ENCODE peak calls at places on chromosomes 13 and 19, in six cellular contexts. S is dorsolateral prefrontal cortex, W is spleen, M is esophagus squamous epithelium, J is heart left ventricle, H is upper lobe of right lung. O is an unnamed sample.

GRCh38 chr19:3387645-3388589 is 21.5 kb downstream of the NFIC start:
- DNase-seq in S (peak), J (peak), H (peak), W (peak), M (no peak), O (peak)

GRCh38 chr19:38634757-38635482 is 12.5 kb upstream of the ACTN4 start:
- DNase-seq in W (peak), H (peak), S (peak), M (no peak), J (peak), O (peak)

GRCh38 chr19:41706741-41707501 is 1.5 kb upstream of the CEACAM5 start:
- DNase-seq in J (peak), H (peak), W (peak), M (no peak), S (no peak), O (peak)

GRCh38 chr13:113573065-113573464 is 11.5 kb upstream of the TFDP1 start:
- DNase-seq in H (no peak), W (no peak), S (no peak), M (no peak), J (no peak), O (no peak)

GRCh38 chr19:41703602-41704293 is 4.7 kb upstream of the CEACAM5 start:
- DNase-seq in M (no peak), J (no peak), S (no peak), W (peak), H (peak), O (no peak)

GRCh38 chr13:73876323-73876722 is 257.9 kb downstream of the KLF12 start:
- DNase-seq in W (no peak), H (no peak), S (no peak), J (no peak), M (no peak), O (no peak)

GRCh38 chr19:9989504-9989903 is 20.8 kb downstream of the COL5A3 start:
- DNase-seq in J (no peak), H (no peak), M (no peak), S (no peak), W (no peak), O (no peak)

GRCh38 chr19:1082165-1082927 is 12.8 kb downstream of the POLR2E start:
- DNase-seq in M (no peak), W (peak), J (no peak), S (no peak), H (peak), O (peak)

GRCh38 chr13:77928909-77929308 is 10.3 kb upstream of the EDNRB start:
- DNase-seq in S (no peak), H (no peak), M (no peak), J (no peak), W (no peak), O (no peak)

GRCh38 chr13:85582890-85583289 is 216.3 kb downstream of the SLITRK6 start:
- DNase-seq in H (no peak), W (no peak), S (no peak), J (no peak), M (no peak), O (no peak)

GRCh38 chr19:6233051-6233826 is 46.5 kb downstream of the MLLT1 start:
- DNase-seq in J (peak), S (no peak), W (peak), H (peak), M (no peak), O (peak)
- H3K4me3 ChIP-seq in J (peak), S (no peak), W (no peak), H (no peak), M (no peak), O (no peak)

DNA sequence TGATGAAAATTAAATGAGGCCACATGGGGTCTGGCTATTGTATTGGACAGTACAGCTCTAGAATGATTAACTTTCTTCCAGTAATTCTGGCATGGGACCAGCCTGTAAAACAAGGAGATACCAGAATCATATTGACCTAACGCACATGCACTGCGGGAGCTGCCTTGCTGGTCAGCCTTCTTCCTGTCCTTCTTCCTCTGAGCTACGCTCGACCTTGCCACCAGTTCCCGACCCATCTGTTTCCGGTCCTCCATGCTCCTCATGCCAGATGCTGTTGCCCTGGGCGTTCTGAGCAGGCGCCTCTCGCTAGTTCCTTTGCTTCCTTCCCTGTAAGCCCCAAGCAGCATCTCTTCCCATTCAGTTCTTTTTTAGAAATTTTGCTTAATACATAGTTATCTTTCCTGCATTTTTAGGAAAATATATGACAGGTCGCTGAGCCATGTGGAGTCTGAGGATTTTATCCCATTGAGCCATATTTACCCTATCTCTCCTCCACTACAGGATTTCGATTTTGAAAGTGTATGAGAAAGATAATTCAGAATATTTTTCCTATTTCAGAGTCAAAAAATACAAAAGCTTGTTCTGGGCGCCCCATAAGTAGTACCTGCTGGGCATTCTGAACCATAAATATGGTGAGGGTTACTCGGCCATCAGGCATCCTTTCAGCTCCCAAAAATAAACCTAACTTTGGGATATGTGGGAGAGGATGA is 38.6 kb downstream of the TNFRSF19 start:
- DNase-seq in H (no peak), J (peak), W (peak), S (no peak), M (no peak), O (peak)
- H3K4me3 ChIP-seq in H (no peak), J (peak), W (no peak), S (no peak), M (peak), O (no peak)

GRCh38 chr19:18225702-18226468 is at the start of gene PDE4C:
- DNase-seq in M (no peak), J (peak), S (no peak), W (peak), H (no peak), O (no peak)
- H3K4me3 ChIP-seq in M (no peak), J (peak), S (peak), W (no peak), H (no peak), O (no peak)

GRCh38 chr19:55477905-55478304 is 1.5 kb downstream of the ZNF628 start:
- DNase-seq in J (no peak), H (no peak), W (no peak), S (no peak), M (no peak), O (no peak)
- H3K4me3 ChIP-seq in J (no peak), H (peak), W (no peak), S (peak), M (no peak), O (no peak)